ENCODE peak calls at places on chromosomes 3 and 15, in seven cellular contexts. F is mesendoderm; V is retinal pigment epithelial cell; N is cardiac fibroblast; B is astrocyte of the spinal cord; L is stimulated activated CD4-positive, alpha-beta T cell treated with anti-CD3 and anti-CD28 coated beads, Interleukin-4, amount 100 ng/mL, for 1 hour; H is GM23248. P is an unnamed sample.

GRCh38 chr3:157174265-157174615 is 14.3 kb upstream of the CCNL1 start:
- DNase-seq in F (no peak), V (no peak), N (no peak), B (no peak), L (peak), H (peak), P (peak)

GRCh38 chr15:88331291-88331690 is 74.8 kb upstream of the NTRK3 start:
- DNase-seq in F (peak), V (no peak), N (peak), B (peak), L (peak), H (peak), P (peak)

GRCh38 chr3:61562810-61563613 is 1.6 kb downstream of the PTPRG start:
- DNase-seq in F (peak), V (no peak), N (peak), B (peak), L (no peak), H (peak), P (peak)

GRCh38 chr15:79290642-79291275 is 8.2 kb downstream of the ANKRD34C start:
- DNase-seq in F (no peak), V (no peak), N (no peak), B (no peak), L (no peak), H (no peak), P (no peak)

GRCh38 chr3:50165388-50166308 is 10.5 kb downstream of the SEMA3F start:
- DNase-seq in F (peak), V (peak), N (no peak), B (peak), L (no peak), H (peak), P (no peak)

GRCh38 chr3:51353566-51354140 is 31.4 kb upstream of the MANF start:
- DNase-seq in F (no peak), V (no peak), N (no peak), B (no peak), L (no peak), H (peak), P (no peak)

GRCh38 chr3:188239035-188239434 is 85.1 kb downstream of the LPP start:
- DNase-seq in F (no peak), V (no peak), N (no peak), B (no peak), L (no peak), H (no peak), P (no peak)

GRCh38 chr15:62647195-62647865 is 395.2 kb upstream of the TPM1 start:
- DNase-seq in F (peak), V (peak), N (peak), B (peak), L (no peak), H (peak), P (no peak)

GRCh38 chr3:12224181-12225147 is 64.4 kb upstream of the PPARG start:
- DNase-seq in F (peak), V (peak), N (peak), B (peak), L (no peak), H (no peak), P (no peak)

GRCh38 chr3:5438011-5438355 is 250.5 kb downstream of the EDEM1 start:
- DNase-seq in F (no peak), V (no peak), N (no peak), B (no peak), L (no peak), H (no peak), P (no peak)

GRCh38 chr15:48641416-48641815 is 4.1 kb downstream of the FBN1 start:
- DNase-seq in F (no peak), V (no peak), N (peak), B (peak), L (no peak), H (peak), P (no peak)

GRCh38 chr3:101879102-101879501 is 29.8 kb downstream of the NFKBIZ start:
- DNase-seq in F (no peak), V (no peak), N (no peak), B (no peak), L (no peak), H (no peak), P (no peak)

GRCh38 chr3:166296179-166296783 is 459.1 kb upstream of the BCHE start:
- DNase-seq in F (no peak), V (no peak), N (no peak), B (no peak), L (no peak), H (no peak), P (no peak)

GRCh38 chr15:99492275-99492674 is 73.5 kb upstream of the MEF2A start:
- DNase-seq in F (no peak), V (no peak), N (no peak), B (no peak), L (no peak), H (no peak), P (no peak)

P was measured in activated naive CD8-positive, alpha-beta T cell treated with anti-CD3 and anti-CD28 coated beads, Interleukin-2, amount 50 U/mL, for 24 hours.